ENCODE peak calls at places on chromosomes 1 and 21, in four cellular contexts. One of them, this sample, is unnamed.

GRCh38 chr1:6785318-6785712 is at the start of gene CAMTA1:
- DNase-seq in stomach: no peak
- DNase-seq in tibial nerve: no peak
- DNase-seq in IMR-90: no peak
- DNase-seq in this sample: no peak

GRCh38 chr1:2623571-2624337 is 9.1 kb downstream of the MMEL1 start:
- DNase-seq in IMR-90: no peak
- DNase-seq in tibial nerve: no peak
- DNase-seq in stomach: no peak
- DNase-seq in this sample: no peak

GRCh38 chr1:245673920-245674414 is 519.2 kb downstream of the KIF26B start:
- DNase-seq in tibial nerve: no peak
- DNase-seq in IMR-90: peak; percentile 60
- DNase-seq in stomach: no peak
- DNase-seq in this sample: no peak

GRCh38 chr1:86703696-86704455 is 500 bp upstream of the SH3GLB1 start:
- DNase-seq in tibial nerve: peak; percentile 32
- DNase-seq in stomach: no peak
- DNase-seq in IMR-90: no peak
- DNase-seq in this sample: no peak

GRCh38 chr1:235075121-235075954 is 53.3 kb downstream of the TOMM20 start:
- DNase-seq in IMR-90: peak; percentile 97
- DNase-seq in stomach: peak; percentile 78
- DNase-seq in tibial nerve: peak; percentile 41
- DNase-seq in this sample: peak; percentile 42

GRCh38 chr1:42143875-42144274 is 9.3 kb upstream of the GUCA2B start:
- DNase-seq in IMR-90: no peak
- DNase-seq in tibial nerve: no peak
- DNase-seq in stomach: no peak
- DNase-seq in this sample: no peak

GRCh38 chr1:70112838-70113237 is 92.5 kb downstream of the LRRC40 start:
- DNase-seq in tibial nerve: no peak
- DNase-seq in stomach: no peak
- DNase-seq in IMR-90: no peak
- DNase-seq in this sample: no peak

GRCh38 chr1:39722495-39722894 is 16.2 kb upstream of the PPIE start:
- DNase-seq in tibial nerve: no peak
- DNase-seq in IMR-90: peak; percentile 46
- DNase-seq in stomach: no peak
- DNase-seq in this sample: no peak

GRCh38 chr1:29647581-29647980 is 411.3 kb downstream of the PTPRU start:
- DNase-seq in stomach: no peak
- DNase-seq in IMR-90: peak; percentile 15
- DNase-seq in tibial nerve: no peak
- DNase-seq in this sample: no peak

GRCh38 chr1:169260478-169260877 is 107.1 kb downstream of the NME7 start:
- DNase-seq in tibial nerve: no peak
- DNase-seq in IMR-90: no peak
- DNase-seq in stomach: no peak
- DNase-seq in this sample: no peak

GRCh38 chr21:42850866-42851391 is 28.4 kb downstream of the WDR4 start:
- DNase-seq in tibial nerve: no peak
- DNase-seq in IMR-90: no peak
- DNase-seq in stomach: peak; percentile 34
- DNase-seq in this sample: no peak

GRCh38 chr21:35075546-35075945 is 26.4 kb upstream of the RUNX1 start:
- DNase-seq in IMR-90: peak; percentile 82
- DNase-seq in stomach: no peak
- DNase-seq in tibial nerve: peak; percentile 22
- DNase-seq in this sample: no peak

GRCh38 chr1:192224846-192225245 is 66.6 kb downstream of the RGS18 start:
- DNase-seq in IMR-90: no peak
- DNase-seq in tibial nerve: no peak
- DNase-seq in stomach: no peak
- DNase-seq in this sample: no peak

GRCh38 chr1:151907363-151908139 is 1.8 kb downstream of the THEM4 start:
- DNase-seq in IMR-90: no peak
- DNase-seq in stomach: no peak
- DNase-seq in tibial nerve: no peak
- DNase-seq in this sample: no peak

GRCh38 chr21:26795398-26795790 is 49.8 kb downstream of the ADAMTS1 start:
- DNase-seq in stomach: no peak
- DNase-seq in tibial nerve: no peak
- DNase-seq in IMR-90: no peak
- DNase-seq in this sample: no peak
- H3K27ac ChIP-seq in stomach: peak overlapping the region; percentile 20
- H3K27ac ChIP-seq in tibial nerve: peak overlapping the region; percentile 83
- H3K27ac ChIP-seq in IMR-90: peak overlapping the region; percentile 27
- H3K27ac ChIP-seq in this sample: peak overlapping the region; percentile 58

GRCh38 chr1:226110249-226111108 is 48.0 kb downstream of the H3-3A start:
- DNase-seq in IMR-90: peak; percentile 58
- DNase-seq in stomach: peak; percentile 76
- DNase-seq in tibial nerve: peak; percentile 52
- DNase-seq in this sample: peak; percentile 54

GRCh38 chr1:226111109-226111864 is 48.8 kb downstream of the H3-3A start:
- DNase-seq in tibial nerve: peak; percentile 10
- DNase-seq in IMR-90: no peak
- DNase-seq in stomach: no peak
- DNase-seq in this sample: no peak

GRCh38 chr1:226107471-226108460 is 45.2 kb downstream of the H3-3A start:
- DNase-seq in IMR-90: no peak
- DNase-seq in stomach: no peak
- DNase-seq in tibial nerve: no peak
- DNase-seq in this sample: peak; percentile 21

GRCh38 chr1:226108935-226109828 is 46.7 kb downstream of the H3-3A start:
- DNase-seq in tibial nerve: peak; percentile 19
- DNase-seq in stomach: peak; percentile 33
- DNase-seq in IMR-90: peak; percentile 36
- DNase-seq in this sample: no peak

GRCh38 chr1:226109829-226110248 is 47.3 kb downstream of the H3-3A start:
- DNase-seq in stomach: peak; percentile 88
- DNase-seq in IMR-90: peak; percentile 70
- DNase-seq in tibial nerve: peak; percentile 81
- DNase-seq in this sample: peak; percentile 91
- TF ChIP-seq POLR2A in stomach: no peak
- TF ChIP-seq POLR2A in IMR-90: no peak
- TF ChIP-seq POLR2A in tibial nerve: peak; percentile 43
- TF ChIP-seq POLR2A in this sample: peak; percentile 40

DNA sequence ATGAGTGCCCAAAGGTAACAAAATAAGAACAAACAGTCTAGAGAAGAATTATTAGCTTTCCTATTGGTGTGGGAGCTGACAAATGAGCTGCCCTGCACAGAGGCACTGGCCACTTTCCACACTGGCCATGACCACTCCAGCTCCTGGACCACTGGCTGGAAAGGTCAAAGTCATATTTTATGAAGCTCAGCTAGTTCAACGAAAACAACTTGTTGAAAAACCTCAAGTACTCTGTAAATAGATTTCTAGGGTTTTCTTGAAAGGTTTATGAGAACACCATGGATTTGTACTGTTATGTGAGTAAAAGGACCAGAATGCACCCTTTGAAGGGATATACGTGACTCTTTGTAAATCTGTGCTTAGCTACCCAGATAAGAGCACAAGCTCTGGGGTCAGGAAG is 54.5 kb upstream of the FGGY start:
- DNase-seq in stomach: no peak
- DNase-seq in tibial nerve: no peak
- DNase-seq in IMR-90: no peak
- DNase-seq in this sample: no peak
- TF ChIP-seq CTCF in stomach: no peak
- TF ChIP-seq CTCF in tibial nerve: no peak
- TF ChIP-seq CTCF in IMR-90: no peak
- TF ChIP-seq CTCF in this sample: no peak

DNA sequence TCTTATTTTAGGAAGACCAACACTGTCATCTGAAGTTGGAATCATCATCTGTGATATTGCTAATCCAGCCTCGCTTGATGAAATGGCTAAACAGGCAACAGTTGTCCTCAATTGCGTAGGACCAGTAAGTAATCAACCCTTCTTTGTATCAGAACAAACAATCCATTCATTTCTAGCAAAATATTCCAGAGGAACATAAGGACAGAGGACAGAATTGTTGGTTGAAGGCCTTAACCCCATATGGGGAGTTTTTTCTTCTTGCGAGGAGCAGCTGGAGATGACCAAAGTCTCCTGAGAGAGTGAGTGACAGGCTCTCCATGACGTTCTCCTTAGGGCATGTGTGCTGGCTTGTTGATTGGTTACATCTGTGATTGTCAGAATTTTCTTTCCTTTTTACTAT is 2.7 kb downstream of the SCCPDH start:
- DNase-seq in tibial nerve: no peak
- DNase-seq in stomach: no peak
- DNase-seq in IMR-90: no peak
- DNase-seq in this sample: no peak
- H3K27ac ChIP-seq in tibial nerve: peak overlapping the region; percentile 97
- H3K27ac ChIP-seq in stomach: no peak overlapping the region
- H3K27ac ChIP-seq in IMR-90: no peak overlapping the region
- H3K27ac ChIP-seq in this sample: no peak overlapping the region